ENCODE peak calls at places on chromosomes 7 and 10, in nine cellular contexts. One of them, this sample, is unnamed. For H3K9me3, the result is how much of the 10 kb centered on the place peaks cover.

GRCh38 chr7:70775570-70776156 is 356.3 kb upstream of the GALNT17 start:
- DNase-seq in mammary epithelial cell: no peak
- DNase-seq in neuronal stem cell: no peak
- DNase-seq in HCT116: no peak
- DNase-seq in IMR-90: no peak
- DNase-seq in fibroblast of lung: peak
- DNase-seq in mesenchymal stem cell: no peak
- DNase-seq in astrocyte: peak
- DNase-seq in endothelial cell of umbilical vein: no peak
- DNase-seq in this sample: no peak

GRCh38 chr10:26861326-26861998 is 704 bp upstream of the ABI1 start:
- DNase-seq in mammary epithelial cell: no peak
- DNase-seq in neuronal stem cell: no peak
- DNase-seq in HCT116: no peak
- DNase-seq in IMR-90: no peak
- DNase-seq in fibroblast of lung: no peak
- DNase-seq in mesenchymal stem cell: no peak
- DNase-seq in astrocyte: no peak
- DNase-seq in endothelial cell of umbilical vein: no peak
- DNase-seq in this sample: no peak

GRCh38 chr10:63384675-63385074 is 81.1 kb downstream of the JMJD1C start:
- DNase-seq in mammary epithelial cell: no peak
- DNase-seq in neuronal stem cell: no peak
- DNase-seq in HCT116: no peak
- DNase-seq in IMR-90: no peak
- DNase-seq in fibroblast of lung: no peak
- DNase-seq in mesenchymal stem cell: no peak
- DNase-seq in astrocyte: no peak
- DNase-seq in endothelial cell of umbilical vein: no peak
- DNase-seq in this sample: no peak

GRCh38 chr10:75253281-75254220 is 17.8 kb upstream of the COMTD1 start:
- DNase-seq in mammary epithelial cell: peak
- DNase-seq in neuronal stem cell: no peak
- DNase-seq in HCT116: no peak
- DNase-seq in IMR-90: no peak
- DNase-seq in fibroblast of lung: no peak
- DNase-seq in mesenchymal stem cell: no peak
- DNase-seq in astrocyte: no peak
- DNase-seq in endothelial cell of umbilical vein: no peak
- DNase-seq in this sample: no peak

GRCh38 chr10:132209130-132209529 is 22.4 kb downstream of the DPYSL4 start:
- DNase-seq in mammary epithelial cell: no peak
- DNase-seq in neuronal stem cell: no peak
- DNase-seq in HCT116: no peak
- DNase-seq in IMR-90: peak
- DNase-seq in fibroblast of lung: peak
- DNase-seq in mesenchymal stem cell: no peak
- DNase-seq in astrocyte: peak
- DNase-seq in endothelial cell of umbilical vein: no peak
- DNase-seq in this sample: no peak

GRCh38 chr7:92685146-92686042 is 95.2 kb upstream of the FAM133B start:
- DNase-seq in mammary epithelial cell: no peak
- DNase-seq in neuronal stem cell: no peak
- DNase-seq in HCT116: no peak
- DNase-seq in IMR-90: no peak
- DNase-seq in fibroblast of lung: no peak
- DNase-seq in mesenchymal stem cell: no peak
- DNase-seq in astrocyte: no peak
- DNase-seq in endothelial cell of umbilical vein: no peak
- DNase-seq in this sample: no peak

GRCh38 chr7:55651057-55651456 is 78.8 kb upstream of the VOPP1 start:
- DNase-seq in mammary epithelial cell: no peak
- DNase-seq in neuronal stem cell: no peak
- DNase-seq in HCT116: no peak
- DNase-seq in IMR-90: no peak
- DNase-seq in fibroblast of lung: no peak
- DNase-seq in mesenchymal stem cell: no peak
- DNase-seq in astrocyte: no peak
- DNase-seq in endothelial cell of umbilical vein: no peak
- DNase-seq in this sample: no peak

GRCh38 chr7:93461350-93461749 is 113.2 kb downstream of the CALCR start:
- DNase-seq in mammary epithelial cell: no peak
- DNase-seq in neuronal stem cell: no peak
- DNase-seq in HCT116: no peak
- DNase-seq in IMR-90: no peak
- DNase-seq in fibroblast of lung: no peak
- DNase-seq in mesenchymal stem cell: no peak
- DNase-seq in astrocyte: no peak
- DNase-seq in endothelial cell of umbilical vein: no peak
- DNase-seq in this sample: no peak

GRCh38 chr10:47438857-47439474 is 44.9 kb downstream of the ANXA8 start:
- DNase-seq in mammary epithelial cell: peak
- DNase-seq in neuronal stem cell: peak
- DNase-seq in HCT116: peak
- DNase-seq in IMR-90: peak
- DNase-seq in fibroblast of lung: peak
- DNase-seq in mesenchymal stem cell: peak
- DNase-seq in astrocyte: peak
- DNase-seq in endothelial cell of umbilical vein: peak
- DNase-seq in this sample: peak

GRCh38 chr7:108294595-108294994 is 161.6 kb downstream of the NRCAM start:
- DNase-seq in mammary epithelial cell: no peak
- DNase-seq in neuronal stem cell: no peak
- DNase-seq in HCT116: no peak
- DNase-seq in IMR-90: no peak
- DNase-seq in fibroblast of lung: peak
- DNase-seq in mesenchymal stem cell: no peak
- DNase-seq in astrocyte: no peak
- DNase-seq in endothelial cell of umbilical vein: peak
- DNase-seq in this sample: no peak

GRCh38 chr7:51543801-51544553 is 227.4 kb upstream of the COBL start:
- DNase-seq in mammary epithelial cell: no peak
- DNase-seq in neuronal stem cell: no peak
- DNase-seq in HCT116: no peak
- DNase-seq in IMR-90: no peak
- DNase-seq in fibroblast of lung: no peak
- DNase-seq in mesenchymal stem cell: no peak
- DNase-seq in astrocyte: no peak
- DNase-seq in endothelial cell of umbilical vein: no peak
- DNase-seq in this sample: no peak

GRCh38 chr7:29304756-29305155 is 110.2 kb downstream of the CHN2 start:
- DNase-seq in mammary epithelial cell: no peak
- DNase-seq in neuronal stem cell: no peak
- DNase-seq in HCT116: no peak
- DNase-seq in IMR-90: no peak
- DNase-seq in fibroblast of lung: no peak
- DNase-seq in mesenchymal stem cell: no peak
- DNase-seq in astrocyte: no peak
- DNase-seq in endothelial cell of umbilical vein: peak
- DNase-seq in this sample: no peak

GRCh38 chr10:24255907-24256306 is 47.0 kb downstream of the KIAA1217 start:
- DNase-seq in mammary epithelial cell: peak
- DNase-seq in neuronal stem cell: no peak
- DNase-seq in HCT116: no peak
- DNase-seq in IMR-90: no peak
- DNase-seq in fibroblast of lung: peak
- DNase-seq in mesenchymal stem cell: no peak
- DNase-seq in astrocyte: peak
- DNase-seq in endothelial cell of umbilical vein: no peak
- DNase-seq in this sample: peak

GRCh38 chr10:128660726-128661125 is 534.5 kb upstream of the MKI67 start:
- DNase-seq in mammary epithelial cell: peak
- DNase-seq in neuronal stem cell: no peak
- DNase-seq in HCT116: peak
- DNase-seq in IMR-90: no peak
- DNase-seq in fibroblast of lung: no peak
- DNase-seq in mesenchymal stem cell: no peak
- DNase-seq in astrocyte: no peak
- DNase-seq in endothelial cell of umbilical vein: no peak
- DNase-seq in this sample: no peak

GRCh38 chr10:119290301-119291036 is 83.1 kb downstream of the GRK5 start:
- DNase-seq in mammary epithelial cell: no peak
- DNase-seq in neuronal stem cell: no peak
- DNase-seq in HCT116: no peak
- DNase-seq in IMR-90: no peak
- DNase-seq in fibroblast of lung: no peak
- DNase-seq in mesenchymal stem cell: peak
- DNase-seq in astrocyte: no peak
- DNase-seq in endothelial cell of umbilical vein: no peak
- DNase-seq in this sample: no peak

GRCh38 chr10:16995867-16996529 is 133.6 kb downstream of the CUBN start:
- DNase-seq in mammary epithelial cell: no peak
- DNase-seq in neuronal stem cell: peak
- DNase-seq in HCT116: no peak
- DNase-seq in IMR-90: peak
- DNase-seq in fibroblast of lung: peak
- DNase-seq in mesenchymal stem cell: peak
- DNase-seq in astrocyte: peak
- DNase-seq in endothelial cell of umbilical vein: peak
- DNase-seq in this sample: no peak

GRCh38 chr7:31864646-31865045 is 177.6 kb downstream of the PPP1R17 start:
- DNase-seq in mammary epithelial cell: peak
- DNase-seq in neuronal stem cell: no peak
- DNase-seq in HCT116: no peak
- DNase-seq in IMR-90: no peak
- DNase-seq in fibroblast of lung: peak
- DNase-seq in mesenchymal stem cell: no peak
- DNase-seq in astrocyte: no peak
- DNase-seq in endothelial cell of umbilical vein: no peak
- DNase-seq in this sample: no peak

DNA sequence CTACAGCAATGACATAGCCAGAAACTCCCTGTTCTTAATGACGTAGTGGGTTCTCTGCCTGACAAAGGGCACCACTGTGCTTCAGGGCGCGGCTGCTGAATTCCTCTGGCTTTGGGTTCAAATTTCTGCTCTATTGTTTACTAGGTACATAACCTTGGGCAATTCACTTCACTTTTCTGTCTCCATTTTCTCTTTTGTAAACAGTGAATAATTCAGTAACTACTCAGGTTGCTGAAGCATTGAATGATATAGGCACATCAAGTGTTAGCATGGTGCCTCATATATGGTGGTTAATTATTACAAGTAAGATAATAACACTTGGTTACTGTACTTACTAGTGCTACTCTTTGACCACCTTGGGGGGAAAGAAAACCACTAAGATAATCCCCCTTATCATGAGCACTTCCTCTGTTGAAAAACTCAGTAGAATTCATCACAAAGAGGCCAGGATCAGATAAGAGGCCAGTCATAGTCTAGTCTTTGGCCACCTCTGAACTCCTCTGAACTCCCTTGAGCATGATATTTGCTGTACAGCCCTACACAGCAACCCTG is 92.0 kb upstream of the AHR start:
- DNase-seq in mammary epithelial cell: peak
- DNase-seq in neuronal stem cell: no peak
- DNase-seq in HCT116: no peak
- DNase-seq in IMR-90: no peak
- DNase-seq in fibroblast of lung: no peak
- DNase-seq in mesenchymal stem cell: no peak
- DNase-seq in astrocyte: no peak
- DNase-seq in endothelial cell of umbilical vein: peak
- DNase-seq in this sample: peak
- H2AFZ ChIP-seq in mammary epithelial cell: no peak
- H2AFZ ChIP-seq in neuronal stem cell: no peak
- H2AFZ ChIP-seq in HCT116: no peak
- H2AFZ ChIP-seq in IMR-90: no peak
- H2AFZ ChIP-seq in fibroblast of lung: no peak
- H2AFZ ChIP-seq in mesenchymal stem cell: no peak
- H2AFZ ChIP-seq in astrocyte: no peak
- H2AFZ ChIP-seq in endothelial cell of umbilical vein: no peak
- H2AFZ ChIP-seq in this sample: no peak

GRCh38 chr10:58806970-58807630 is 294.4 kb downstream of the BICC1 start:
- DNase-seq in mammary epithelial cell: peak
- DNase-seq in neuronal stem cell: no peak
- DNase-seq in HCT116: no peak
- DNase-seq in IMR-90: no peak
- DNase-seq in fibroblast of lung: peak
- DNase-seq in mesenchymal stem cell: no peak
- DNase-seq in astrocyte: no peak
- DNase-seq in endothelial cell of umbilical vein: no peak
- DNase-seq in this sample: no peak
- H3K4me3 ChIP-seq in mammary epithelial cell: no peak
- H3K4me3 ChIP-seq in neuronal stem cell: no peak
- H3K4me3 ChIP-seq in HCT116: no peak
- H3K4me3 ChIP-seq in IMR-90: no peak
- H3K4me3 ChIP-seq in fibroblast of lung: no peak
- H3K4me3 ChIP-seq in mesenchymal stem cell: peak
- H3K4me3 ChIP-seq in astrocyte: no peak
- H3K4me3 ChIP-seq in endothelial cell of umbilical vein: no peak
- H3K4me3 ChIP-seq in this sample: no peak

DNA sequence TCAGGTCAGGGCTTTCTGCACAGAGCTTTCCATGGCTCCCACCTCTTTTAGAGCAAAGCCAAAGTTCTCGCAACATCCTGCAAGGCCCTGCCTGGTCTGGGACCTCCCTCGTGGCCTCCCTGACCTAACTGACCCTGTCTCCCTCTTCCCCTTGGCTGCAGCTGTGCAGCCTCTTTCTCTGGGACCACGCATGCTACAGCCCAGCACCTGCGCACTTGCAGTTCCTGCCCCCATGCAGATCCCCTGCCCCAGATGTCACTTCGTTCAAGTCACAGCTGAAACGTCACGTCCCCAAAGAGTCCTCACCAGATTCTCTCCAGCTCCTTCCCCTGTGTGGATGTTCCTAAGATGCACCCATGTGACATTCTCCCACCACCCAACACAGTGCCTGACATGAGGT is 61.2 kb upstream of the ZNF716 start:
- DNase-seq in mammary epithelial cell: no peak
- DNase-seq in neuronal stem cell: no peak
- DNase-seq in HCT116: no peak
- DNase-seq in IMR-90: no peak
- DNase-seq in fibroblast of lung: no peak
- DNase-seq in mesenchymal stem cell: no peak
- DNase-seq in astrocyte: no peak
- DNase-seq in endothelial cell of umbilical vein: no peak
- DNase-seq in this sample: no peak
- H3K9me3 ChIP-seq in mammary epithelial cell: under half
- H3K9me3 ChIP-seq in neuronal stem cell: half or more
- H3K9me3 ChIP-seq in HCT116: under half
- H3K9me3 ChIP-seq in IMR-90: under half
- H3K9me3 ChIP-seq in fibroblast of lung: under half
- H3K9me3 ChIP-seq in mesenchymal stem cell: under half
- H3K9me3 ChIP-seq in astrocyte: under half
- H3K9me3 ChIP-seq in endothelial cell of umbilical vein: under half
- H3K9me3 ChIP-seq in this sample: under half

DNA sequence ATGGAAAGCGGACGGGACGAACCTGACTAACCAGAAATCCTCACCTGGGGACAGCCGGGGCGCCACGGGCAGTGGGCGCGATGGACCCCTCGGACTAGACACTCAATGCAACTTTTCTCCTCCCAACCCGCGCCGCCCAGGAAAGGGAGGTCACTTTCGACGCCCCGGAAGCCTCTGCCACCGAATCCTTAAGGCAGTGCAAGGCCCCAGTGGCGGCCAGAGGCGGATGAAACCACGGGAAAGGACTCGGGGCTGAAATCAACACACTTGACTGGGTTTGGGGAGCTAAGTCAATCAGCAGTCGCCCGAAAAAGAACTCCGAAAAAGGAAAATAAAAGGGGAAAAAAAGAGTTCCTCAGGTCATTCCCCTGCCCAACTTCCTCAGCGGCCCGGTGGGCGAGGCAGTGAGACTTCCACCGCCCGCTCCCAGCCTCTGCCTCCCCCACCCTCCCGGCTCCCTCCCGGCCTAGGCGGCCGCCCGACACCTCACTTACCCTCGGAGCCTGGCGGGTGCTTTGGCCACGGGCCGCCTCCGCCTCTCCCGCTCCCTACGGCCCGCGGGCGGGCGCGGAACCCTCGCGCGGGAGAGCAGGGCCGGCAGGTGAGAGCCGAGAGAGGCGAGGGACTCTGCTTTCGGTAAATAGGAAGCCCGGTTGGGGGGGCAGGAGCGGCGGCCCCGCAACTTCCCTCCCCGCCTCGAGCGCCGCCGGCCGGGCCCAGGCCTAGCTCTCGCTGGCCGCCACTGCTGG is 547 bp downstream of the WAPL start:
- DNase-seq in mammary epithelial cell: peak
- DNase-seq in neuronal stem cell: no peak
- DNase-seq in HCT116: peak
- DNase-seq in IMR-90: peak
- DNase-seq in fibroblast of lung: peak
- DNase-seq in mesenchymal stem cell: peak
- DNase-seq in astrocyte: peak
- DNase-seq in endothelial cell of umbilical vein: peak
- DNase-seq in this sample: peak
- H2AFZ ChIP-seq in mammary epithelial cell: peak
- H2AFZ ChIP-seq in neuronal stem cell: peak
- H2AFZ ChIP-seq in HCT116: no peak
- H2AFZ ChIP-seq in IMR-90: peak
- H2AFZ ChIP-seq in fibroblast of lung: peak
- H2AFZ ChIP-seq in mesenchymal stem cell: peak
- H2AFZ ChIP-seq in astrocyte: peak
- H2AFZ ChIP-seq in endothelial cell of umbilical vein: peak
- H2AFZ ChIP-seq in this sample: peak

This sample was measured in hepatocyte.